ENCODE peak calls at places on chromosomes 6 and 20, in seven cellular contexts. S is IMR-90, N is H1, V is H9, M is mesenchymal stem cell, G is trophoblast cell, B is mesendoderm. U is an unnamed sample.

GRCh38 chr6:90217621-90218496 is 78.8 kb downstream of the BACH2 start:
- DNase-seq in S (no peak), N (peak; percentile 70), V (no peak), M (no peak), G (peak; percentile 90), B (no peak), U (no peak)

GRCh38 chr6:33742092-33742491 is 4.6 kb downstream of the IP6K3 start:
- DNase-seq in S (no peak), N (no peak), V (no peak), M (no peak), G (no peak), B (no peak), U (no peak)

GRCh38 chr6:31186052-31186734 is 15.7 kb upstream of the POU5F1 start:
- DNase-seq in S (no peak), N (no peak), V (no peak), M (no peak), G (no peak), B (no peak), U (no peak)

GRCh38 chr6:158060447-158061360 is 79.0 kb downstream of the SYNJ2 start:
- DNase-seq in S (peak; percentile 94), N (no peak), V (no peak), M (peak; percentile 90), G (peak; percentile 78), B (peak; percentile 91), U (no peak)

GRCh38 chr6:157615411-157615763 is 207.7 kb upstream of the SNX9 start:
- DNase-seq in S (no peak), N (no peak), V (no peak), M (no peak), G (no peak), B (no peak), U (no peak)

GRCh38 chr20:3781153-3781910 is at the start of gene SPEF1:
- DNase-seq in S (peak; percentile 92), N (peak; percentile 84), V (peak; percentile 95), M (peak; percentile 95), G (peak; percentile 85), B (peak; percentile 99), U (peak; percentile 92)

GRCh38 chr20:16011519-16011918 is 561.7 kb downstream of the KIF16B start:
- DNase-seq in S (no peak), N (no peak), V (no peak), M (no peak), G (no peak), B (peak; percentile 12), U (no peak)

GRCh38 chr20:277496-277781 is 13.1 kb downstream of the C20orf96 start:
- DNase-seq in S (no peak), N (no peak), V (no peak), M (no peak), G (no peak), B (no peak), U (no peak)

GRCh38 chr6:170039156-170040114 is 251.4 kb downstream of the DLL1 start:
- DNase-seq in S (no peak), N (no peak), V (no peak), M (no peak), G (no peak), B (no peak), U (no peak)

GRCh38 chr6:14966902-14967711 is 278.8 kb upstream of the JARID2 start:
- DNase-seq in S (no peak), N (no peak), V (no peak), M (no peak), G (no peak), B (no peak), U (no peak)

GRCh38 chr6:28747083-28747630 is 176.6 kb downstream of the TRIM27 start:
- DNase-seq in S (no peak), N (no peak), V (no peak), M (no peak), G (no peak), B (peak; percentile 48), U (no peak)

GRCh38 chr20:33732166-33732970 is 572 bp downstream of the ZNF341 start:
- DNase-seq in S (no peak), N (no peak), V (peak; percentile 83), M (peak; percentile 80), G (peak; percentile 62), B (no peak), U (no peak)

GRCh38 chr6:52517502-52518278 is 59.2 kb downstream of the TRAM2 start:
- DNase-seq in S (peak; percentile 98), N (peak; percentile 73), V (peak; percentile 90), M (peak; percentile 96), G (peak; percentile 71), B (peak; percentile 97), U (peak; percentile 36)

GRCh38 chr6:23181301-23182110 is 612.1 kb downstream of the HDGFL1 start:
- DNase-seq in S (no peak), N (no peak), V (no peak), M (no peak), G (no peak), B (no peak), U (no peak)

GRCh38 chr6:5325173-5325572 is 63.9 kb downstream of the FARS2 start:
- DNase-seq in S (no peak), N (no peak), V (no peak), M (no peak), G (no peak), B (no peak), U (no peak)

GRCh38 chr6:90028995-90029635 is 134.8 kb downstream of the GJA10 start:
- DNase-seq in S (no peak), N (no peak), V (no peak), M (no peak), G (no peak), B (peak; percentile 17), U (no peak)

GRCh38 chr6:111925296-111925695 is 52.0 kb upstream of the FYN start:
- DNase-seq in S (peak; percentile 82), N (no peak), V (no peak), M (peak; percentile 69), G (no peak), B (no peak), U (no peak)

GRCh38 chr6:129539032-129539431 is 170.9 kb downstream of the ARHGAP18 start:
- DNase-seq in S (no peak), N (no peak), V (peak; percentile 40), M (no peak), G (no peak), B (no peak), U (no peak)

GRCh38 chr20:23773127-23773526 is 22.4 kb upstream of the CST1 start:
- DNase-seq in S (no peak), N (no peak), V (no peak), M (no peak), G (no peak), B (no peak), U (no peak)

GRCh38 chr20:49976542-49976941 is 6.2 kb upstream of the SNAI1 start:
- DNase-seq in S (peak; percentile 75), N (no peak), V (no peak), M (no peak), G (no peak), B (no peak), U (no peak)

GRCh38 chr20:51978081-51978501 is 175.8 kb upstream of the SALL4 start:
- DNase-seq in S (no peak), N (no peak), V (no peak), M (no peak), G (no peak), B (no peak), U (no peak)

GRCh38 chr6:95292011-95292410 is 285.3 kb upstream of the MANEA start:
- DNase-seq in S (no peak), N (no peak), V (no peak), M (no peak), G (no peak), B (no peak), U (no peak)

GRCh38 chr6:14001329-14002012 is 76.7 kb downstream of the RNF182 start:
- DNase-seq in S (peak; percentile 99), N (no peak), V (no peak), M (peak; percentile 99), G (peak; percentile 61), B (no peak), U (no peak)

GRCh38 chr6:35077006-35077712 is 64.0 kb downstream of the TCP11 start:
- DNase-seq in S (no peak), N (no peak), V (no peak), M (no peak), G (no peak), B (peak; percentile 39), U (no peak)

GRCh38 chr6:37713529-37714119 is 15.9 kb upstream of the MDGA1 start:
- DNase-seq in S (peak; percentile 83), N (no peak), V (no peak), M (peak; percentile 47), G (no peak), B (no peak), U (no peak)

GRCh38 chr6:165905744-165906143 is 242.7 kb upstream of the PDE10A start:
- DNase-seq in S (no peak), N (no peak), V (no peak), M (no peak), G (no peak), B (no peak), U (no peak)

GRCh38 chr20:12203981-12204380 is 286.3 kb downstream of the BTBD3 start:
- DNase-seq in S (no peak), N (no peak), V (no peak), M (no peak), G (no peak), B (no peak), U (no peak)

GRCh38 chr6:119182875-119183274 is 104.4 kb upstream of the FAM184A start:
- DNase-seq in S (no peak), N (no peak), V (no peak), M (no peak), G (no peak), B (no peak), U (no peak)

GRCh38 chr20:38065764-38066375 is 32.3 kb downstream of the RPRD1B start:
- DNase-seq in S (no peak), N (no peak), V (no peak), M (no peak), G (no peak), B (no peak), U (no peak)

GRCh38 chr20:36463212-36464061 is 77.9 kb upstream of the MYL9 start:
- DNase-seq in S (no peak), N (no peak), V (no peak), M (peak; percentile 37), G (no peak), B (no peak), U (no peak)
- H3K4me1 ChIP-seq in S (peaks cover 38% of the 10 kb centered on the region), N (peaks cover 17% of the 10 kb centered on the region), V (peaks cover 14% of the 10 kb centered on the region), M (peaks cover 44% of the 10 kb centered on the region), G (peaks cover 39% of the 10 kb centered on the region), B (peaks cover 16% of the 10 kb centered on the region), U (peaks cover 19% of the 10 kb centered on the region)

DNA sequence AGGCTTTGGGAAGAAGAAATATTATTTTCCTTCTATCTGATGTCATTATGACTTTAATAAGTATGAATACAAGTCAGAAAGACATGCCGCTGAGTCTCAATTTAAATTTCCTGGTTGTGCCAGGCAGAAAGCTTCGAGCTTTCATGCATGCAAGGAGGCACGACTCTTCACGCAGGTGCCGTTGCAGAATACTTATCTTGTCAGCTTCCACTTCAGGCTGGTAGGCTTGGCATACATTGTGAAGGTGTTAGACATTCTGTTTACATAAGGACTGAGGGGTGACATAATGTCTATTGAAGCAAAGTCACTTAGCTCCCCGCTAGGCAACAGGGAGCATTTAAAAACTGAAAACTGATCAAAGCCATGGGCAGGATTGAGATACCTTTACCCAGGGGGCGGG is 16.3 kb downstream of the BMP6 start:
- DNase-seq in S (no peak), N (no peak), V (no peak), M (no peak), G (no peak), B (peak; percentile 39), U (no peak)
- H4K8ac ChIP-seq in S (no peak overlapping the region), N (no peak overlapping the region), V (no peak overlapping the region), M (no peak overlapping the region), G (no peak overlapping the region), B (no peak overlapping the region), U (no peak overlapping the region)

GRCh38 chr6:3350252-3350826 is 91.6 kb downstream of the PSMG4 start:
- DNase-seq in S (no peak), N (no peak), V (no peak), M (no peak), G (no peak), B (no peak), U (no peak)
- H3K4me1 ChIP-seq in S (no peaks in the 10 kb centered on the region), N (peaks cover 10% of the 10 kb centered on the region), V (peaks cover 18% of the 10 kb centered on the region), M (peaks cover 2% of the 10 kb centered on the region), G (peaks cover 5% of the 10 kb centered on the region), B (peaks cover 2% of the 10 kb centered on the region), U (peaks cover 25% of the 10 kb centered on the region)

GRCh38 chr20:36149469-36149868 is 5.1 kb upstream of the EPB41L1 start:
- DNase-seq in S (no peak), N (no peak), V (no peak), M (no peak), G (no peak), B (no peak), U (no peak)
- H4K8ac ChIP-seq in S (no peak overlapping the region), N (no peak overlapping the region), V (no peak overlapping the region), M (no peak overlapping the region), G (no peak overlapping the region), B (no peak overlapping the region), U (no peak overlapping the region)